ENCODE peak calls at places on chromosomes 13 and 19, in ten cellular contexts. W is DMS153, G is left lung, K is breast epithelium, E is suprapubic skin, C is sigmoid colon, S is hepatic stellate cell, R is heart right ventricle, L is activated gamma-delta T cell treated with Interleukin-2 at 50 U/mL for 16 hours, U is non-pigmented ciliary epithelial cell. V is an unnamed sample.
A peak's percentile ranks its signal among the peaks of the same experiment; 100 is the strongest.

GRCh38 chr19:2779121-2779740 is 3.8 kb downstream of the SGTA start:
- DNase-seq in W (no peak), G (no peak), K (no peak), E (no peak), C (no peak), S (no peak), R (no peak), L (no peak), U (no peak), V (no peak)

GRCh38 chr13:21326155-21327030 is 132.7 kb downstream of the ZDHHC20 start:
- DNase-seq in W (no peak), G (peak; percentile 40), K (no peak), E (no peak), C (peak; percentile 72), S (peak; percentile 44), R (no peak), L (no peak), U (no peak), V (no peak)

GRCh38 chr13:110354715-110355473 is 47.8 kb downstream of the COL4A2 start:
- DNase-seq in W (no peak), G (no peak), K (no peak), E (no peak), C (no peak), S (peak; percentile 31), R (no peak), L (no peak), U (no peak), V (no peak)

GRCh38 chr19:57317503-57317902 is 2.8 kb upstream of the ZNF543 start:
- DNase-seq in W (no peak), G (no peak), K (no peak), E (no peak), C (no peak), S (no peak), R (no peak), L (no peak), U (no peak), V (no peak)

GRCh38 chr19:6761053-6761676 is 6.1 kb downstream of the SH2D3A start:
- DNase-seq in W (no peak), G (no peak), K (no peak), E (no peak), C (no peak), S (no peak), R (no peak), L (no peak), U (no peak), V (no peak)

GRCh38 chr19:3055741-3056453 is 6.4 kb downstream of the TLE5 start:
- DNase-seq in W (peak; percentile 79), G (peak; percentile 77), K (peak; percentile 89), E (no peak), C (no peak), S (no peak), R (no peak), L (no peak), U (no peak), V (no peak)

GRCh38 chr19:2235026-2235395 is 1.1 kb downstream of the PLEKHJ1 start:
- DNase-seq in W (no peak), G (no peak), K (no peak), E (no peak), C (no peak), S (no peak), R (no peak), L (no peak), U (no peak), V (no peak)

GRCh38 chr13:30113983-30114491 is 193.3 kb downstream of the KATNAL1 start:
- DNase-seq in W (no peak), G (peak; percentile 42), K (no peak), E (no peak), C (no peak), S (no peak), R (no peak), L (no peak), U (no peak), V (no peak)

GRCh38 chr19:29529646-29530548 is 4.1 kb downstream of the VSTM2B start:
- DNase-seq in W (no peak), G (no peak), K (no peak), E (no peak), C (peak; percentile 48), S (no peak), R (no peak), L (no peak), U (no peak), V (no peak)

GRCh38 chr13:42807236-42807635 is 25.9 kb downstream of the FAM216B start:
- DNase-seq in W (no peak), G (no peak), K (no peak), E (no peak), C (no peak), S (no peak), R (no peak), L (no peak), U (no peak), V (no peak)

GRCh38 chr13:29423050-29423449 is 172.4 kb downstream of the SLC7A1 start:
- DNase-seq in W (no peak), G (no peak), K (no peak), E (no peak), C (no peak), S (no peak), R (no peak), L (no peak), U (no peak), V (no peak)

GRCh38 chr13:44249439-44249838 is 124.2 kb upstream of the SERP2 start:
- DNase-seq in W (no peak), G (no peak), K (peak; percentile 73), E (no peak), C (peak; percentile 91), S (no peak), R (peak; percentile 58), L (no peak), U (no peak), V (peak; percentile 58)

GRCh38 chr19:12230751-12231733 is 63.6 kb downstream of the ZNF44 start:
- DNase-seq in W (no peak), G (no peak), K (no peak), E (no peak), C (no peak), S (no peak), R (peak; percentile 10), L (no peak), U (no peak), V (no peak)

GRCh38 chr13:104832265-104832664 is 1703.2 kb downstream of the EFNB2 start:
- DNase-seq in W (no peak), G (no peak), K (no peak), E (no peak), C (no peak), S (no peak), R (no peak), L (no peak), U (no peak), V (no peak)

GRCh38 chr13:20350819-20351218 is 118.7 kb upstream of the GJB6 start:
- DNase-seq in W (no peak), G (no peak), K (no peak), E (no peak), C (no peak), S (no peak), R (no peak), L (no peak), U (no peak), V (no peak)

GRCh38 chr13:39209731-39210633 is 171.7 kb downstream of the NHLRC3 start:
- DNase-seq in W (no peak), G (no peak), K (no peak), E (no peak), C (no peak), S (no peak), R (no peak), L (no peak), U (no peak), V (no peak)

GRCh38 chr13:114167885-114168284 is 11.2 kb upstream of the CFAP97D2 start:
- DNase-seq in W (no peak), G (no peak), K (no peak), E (no peak), C (no peak), S (no peak), R (no peak), L (no peak), U (no peak), V (no peak)

GRCh38 chr19:2631213-2631821 is 71.2 kb downstream of the GNG7 start:
- DNase-seq in W (no peak), G (no peak), K (no peak), E (no peak), C (no peak), S (no peak), R (no peak), L (no peak), U (no peak), V (no peak)

GRCh38 chr19:57167385-57167784 is at the start of gene DUXA:
- DNase-seq in W (no peak), G (no peak), K (no peak), E (no peak), C (no peak), S (no peak), R (no peak), L (no peak), U (no peak), V (no peak)

GRCh38 chr19:47417746-47418594 is 1.4 kb downstream of the MEIS3 start:
- DNase-seq in W (no peak), G (no peak), K (no peak), E (no peak), C (no peak), S (no peak), R (no peak), L (no peak), U (no peak), V (no peak)

GRCh38 chr19:35195822-35196221 is 32.7 kb downstream of the FAM187B start:
- DNase-seq in W (no peak), G (no peak), K (no peak), E (no peak), C (no peak), S (no peak), R (no peak), L (no peak), U (no peak), V (no peak)

GRCh38 chr19:36136975-36137686 is 2.7 kb upstream of the CAPNS1 start:
- DNase-seq in W (peak; percentile 58), G (peak; percentile 83), K (peak; percentile 82), E (no peak), C (peak; percentile 79), S (peak; percentile 71), R (peak; percentile 63), L (no peak), U (no peak), V (peak; percentile 97)

GRCh38 chr19:16033136-16033530 is 43.2 kb upstream of the TPM4 start:
- DNase-seq in W (no peak), G (no peak), K (no peak), E (no peak), C (peak; percentile 53), S (no peak), R (no peak), L (no peak), U (no peak), V (no peak)

GRCh38 chr19:18562086-18562485 is 4.4 kb downstream of the KXD1 start:
- DNase-seq in W (no peak), G (no peak), K (no peak), E (no peak), C (no peak), S (no peak), R (peak; percentile 64), L (no peak), U (no peak), V (no peak)

GRCh38 chr13:112592181-112592580 is 4.2 kb upstream of the TUBGCP3 start:
- DNase-seq in W (no peak), G (no peak), K (no peak), E (no peak), C (no peak), S (no peak), R (no peak), L (no peak), U (no peak), V (no peak)

GRCh38 chr13:85825454-85825853 is 26.2 kb upstream of the SLITRK6 start:
- DNase-seq in W (no peak), G (no peak), K (no peak), E (no peak), C (no peak), S (no peak), R (no peak), L (no peak), U (no peak), V (no peak)

GRCh38 chr13:103539265-103539664 is 473.0 kb upstream of the SLC10A2 start:
- DNase-seq in W (peak; percentile 40), G (no peak), K (no peak), E (no peak), C (no peak), S (no peak), R (no peak), L (no peak), U (no peak), V (no peak)

GRCh38 chr13:97295279-97296182 is 73.4 kb downstream of the MBNL2 start:
- DNase-seq in W (peak; percentile 64), G (no peak), K (no peak), E (no peak), C (no peak), S (peak; percentile 68), R (no peak), L (no peak), U (no peak), V (no peak)

V was measured in LNCaP clone FGC.